ENCODE peak calls at places on chromosomes 7 and 10, in six cellular contexts. B is progenitor cell of endocrine pancreas, S is type B pancreatic cell, Q is psoas muscle, U is fibroblast of the aortic adventitia, I is breast epithelium. X is an unnamed sample.

GRCh38 chr10:47255866-47256265 is 44.1 kb upstream of the GDF10 start:
- DNase-seq in B (no peak), Q (no peak), S (no peak), I (no peak), U (no peak), X (no peak)

GRCh38 chr10:100570518-100570865 is 34.7 kb downstream of the HIF1AN start:
- DNase-seq in Q (no peak), I (no peak), B (no peak), U (no peak), S (peak), X (no peak)

GRCh38 chr7:32049599-32049998 is 20.6 kb downstream of the PDE1C start:
- DNase-seq in U (no peak), S (no peak), B (no peak), Q (no peak), I (no peak), X (no peak)

GRCh38 chr7:98360221-98361124 is 40.4 kb downstream of the BAIAP2L1 start:
- DNase-seq in B (no peak), U (no peak), I (no peak), Q (no peak), S (no peak), X (no peak)

GRCh38 chr7:74482629-74483401 is 29.1 kb downstream of the GTF2IRD1 start:
- DNase-seq in B (no peak), S (no peak), Q (peak), I (no peak), U (peak), X (no peak)

GRCh38 chr10:6327906-6328707 is 125.4 kb downstream of the PFKFB3 start:
- DNase-seq in U (no peak), Q (no peak), I (no peak), S (no peak), B (no peak), X (no peak)

GRCh38 chr10:28432210-28432676 is 100.7 kb upstream of the WAC start:
- DNase-seq in S (no peak), U (peak), Q (peak), B (peak), I (no peak), X (peak)

GRCh38 chr7:123366991-123367390 is 167.2 kb upstream of the SLC13A1 start:
- DNase-seq in U (no peak), B (no peak), I (no peak), Q (no peak), S (no peak), X (no peak)

GRCh38 chr7:80890391-80890790 is 28.5 kb downstream of the SEMA3C start:
- DNase-seq in I (no peak), Q (no peak), U (no peak), B (no peak), S (no peak), X (no peak)

GRCh38 chr7:106872763-106873162 is 7.7 kb downstream of the PIK3CG start:
- DNase-seq in I (no peak), Q (no peak), B (no peak), S (no peak), U (no peak), X (no peak)

GRCh38 chr7:24825931-24826661 is 68.8 kb upstream of the GSDME start:
- DNase-seq in B (no peak), S (no peak), I (no peak), U (peak), Q (no peak), X (no peak)

GRCh38 chr7:70093496-70093895 is 495.2 kb downstream of the AUTS2 start:
- DNase-seq in U (no peak), I (no peak), B (no peak), S (no peak), Q (no peak), X (no peak)

GRCh38 chr7:46786995-46787394 is 794.9 kb downstream of the TNS3 start:
- DNase-seq in Q (no peak), I (no peak), B (no peak), U (no peak), S (no peak), X (no peak)

GRCh38 chr10:104333728-104334373 is 4.4 kb downstream of the ITPRIP start:
- DNase-seq in B (no peak), U (no peak), S (no peak), Q (no peak), I (peak), X (no peak)

GRCh38 chr10:45265995-45266394 is 49.4 kb downstream of the OR13A1 start:
- DNase-seq in U (no peak), S (no peak), Q (no peak), I (no peak), B (no peak), X (no peak)

GRCh38 chr10:29163746-29164145 is 125.1 kb upstream of the LYZL1 start:
- DNase-seq in B (no peak), U (peak), Q (no peak), S (no peak), I (no peak), X (no peak)

GRCh38 chr7:7779888-7780287 is 61.5 kb upstream of the RPA3 start:
- DNase-seq in U (no peak), Q (no peak), S (no peak), I (no peak), B (no peak), X (no peak)

GRCh38 chr7:91957823-91958222 is 17.2 kb downstream of the AKAP9 start:
- DNase-seq in S (no peak), B (no peak), I (no peak), U (no peak), Q (no peak), X (no peak)

GRCh38 chr10:97425964-97426775 is at the start of gene PGAM1:
- DNase-seq in I (peak), S (peak), Q (peak), U (peak), B (peak), X (peak)

GRCh38 chr7:128197989-128198580 is 43.0 kb upstream of the LEP start:
- DNase-seq in Q (no peak), I (peak), S (no peak), U (no peak), B (no peak), X (no peak)
- TF ChIP-seq CTCF in Q (no peak), I (no peak), S (no peak), U (no peak), B (no peak), X (no peak)

GRCh38 chr10:64090865-64091264 is 569.7 kb downstream of the REEP3 start:
- DNase-seq in I (no peak), Q (no peak), B (no peak), U (no peak), S (no peak), X (no peak)

GRCh38 chr10:64089648-64090047 is 568.4 kb downstream of the REEP3 start:
- DNase-seq in B (no peak), I (no peak), S (no peak), Q (no peak), U (no peak), X (no peak)

GRCh38 chr10:64093304-64093703 is 572.1 kb downstream of the REEP3 start:
- DNase-seq in S (no peak), B (no peak), U (no peak), Q (no peak), I (no peak), X (no peak)

GRCh38 chr10:64093946-64094560 is 572.9 kb downstream of the REEP3 start:
- DNase-seq in I (no peak), S (no peak), U (no peak), B (no peak), Q (no peak), X (no peak)

GRCh38 chr10:64091889-64092288 is 570.7 kb downstream of the REEP3 start:
- DNase-seq in Q (no peak), B (no peak), I (no peak), U (no peak), S (no peak), X (no peak)
- TF ChIP-seq CTCF in Q (no peak), B (peak), I (no peak), U (no peak), S (peak), X (peak)

GRCh38 chr7:137998250-137998649 is 3.6 kb downstream of the CREB3L2 start:
- DNase-seq in B (no peak), Q (no peak), I (no peak), U (no peak), S (no peak), X (no peak)

GRCh38 chr7:137999496-138000080 is 2.3 kb downstream of the CREB3L2 start:
- DNase-seq in B (no peak), I (no peak), Q (no peak), U (no peak), S (no peak), X (no peak)

GRCh38 chr7:138002096-138002827 is 376 bp upstream of the CREB3L2 start:
- DNase-seq in I (peak), U (peak), Q (peak), S (peak), B (peak), X (peak)

GRCh38 chr7:138001529-138002095 is at the start of gene CREB3L2:
- DNase-seq in Q (peak), B (peak), S (peak), U (peak), I (peak), X (no peak)

DNA sequence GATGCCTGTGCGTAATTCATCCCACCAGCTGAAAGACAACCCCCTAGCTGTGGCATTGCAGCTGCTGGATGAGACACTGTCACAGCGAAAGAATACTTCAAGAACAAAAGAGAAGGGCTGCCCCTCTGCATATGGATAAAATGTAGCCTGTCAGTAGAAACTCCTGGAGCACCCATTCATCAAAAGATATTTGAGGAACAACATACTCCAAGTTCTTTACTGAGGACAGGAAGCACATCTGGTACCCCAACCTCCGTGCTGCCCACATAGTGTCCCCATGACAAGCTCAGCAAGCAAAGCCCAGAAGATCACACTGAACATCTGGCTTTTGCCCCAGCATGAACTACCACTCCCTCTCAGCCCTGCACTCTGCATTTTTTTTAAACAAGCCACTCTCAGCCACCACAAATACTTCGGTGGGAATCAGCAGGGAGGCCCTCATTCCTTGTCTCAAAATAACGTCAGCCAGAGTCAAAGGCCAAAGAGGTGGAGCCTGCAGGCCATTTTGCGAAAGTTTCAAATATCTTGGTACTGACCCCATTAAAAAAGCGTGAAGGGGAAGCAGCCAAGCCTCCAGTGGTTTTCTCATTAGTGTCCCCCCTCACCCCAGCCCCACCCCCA is 1.7 kb downstream of the CREB3L2 start:
- DNase-seq in U (peak), I (no peak), S (no peak), B (no peak), Q (peak), X (no peak)
- TF ChIP-seq CTCF in U (no peak), I (no peak), S (peak), B (no peak), Q (no peak), X (no peak)

DNA sequence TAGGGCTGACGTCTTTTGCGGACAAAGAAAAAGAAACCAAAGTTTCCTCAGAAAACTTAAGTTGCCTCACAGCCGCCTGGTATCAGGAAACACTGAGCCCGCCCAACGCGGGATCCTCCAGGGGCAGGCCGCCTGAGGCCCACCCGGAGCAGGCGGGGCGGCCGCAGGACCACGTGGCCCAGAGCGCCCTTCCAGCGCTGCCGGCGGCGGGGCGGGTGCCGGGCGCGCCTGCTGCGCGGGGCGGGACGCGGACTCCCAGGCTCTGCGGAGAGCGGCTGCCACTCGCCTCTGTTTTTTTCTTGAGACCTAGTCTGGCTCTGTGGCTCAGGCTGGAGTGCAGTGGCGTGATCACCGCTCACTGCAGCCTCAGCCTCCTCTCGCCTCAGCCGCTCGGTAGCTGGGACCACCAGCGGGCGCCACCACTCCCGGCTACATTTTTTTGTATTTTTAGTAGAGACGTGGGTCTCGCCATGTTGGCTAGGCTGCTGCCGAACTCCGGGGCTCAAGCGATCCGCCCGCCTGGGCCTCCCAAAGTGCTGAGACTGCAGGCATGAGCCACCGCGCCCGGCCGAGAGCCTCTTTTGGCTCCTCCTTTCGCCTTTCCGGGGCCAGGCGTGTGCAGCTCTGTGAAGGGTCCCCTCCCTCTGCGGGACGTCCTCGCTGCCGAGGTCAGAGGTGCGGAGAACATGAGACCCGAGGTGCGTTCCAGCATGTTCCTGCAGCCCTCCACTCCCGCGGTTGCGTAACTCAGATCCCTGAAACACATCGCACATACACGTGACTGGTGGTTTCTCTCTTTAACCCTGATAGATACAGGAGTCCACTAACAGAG is 11.6 kb upstream of the HNRNPF start:
- DNase-seq in B (peak), Q (peak), S (peak), U (peak), I (peak), X (peak)
- TF ChIP-seq CTCF in B (peak), Q (no peak), S (peak), U (peak), I (no peak), X (peak)

DNA sequence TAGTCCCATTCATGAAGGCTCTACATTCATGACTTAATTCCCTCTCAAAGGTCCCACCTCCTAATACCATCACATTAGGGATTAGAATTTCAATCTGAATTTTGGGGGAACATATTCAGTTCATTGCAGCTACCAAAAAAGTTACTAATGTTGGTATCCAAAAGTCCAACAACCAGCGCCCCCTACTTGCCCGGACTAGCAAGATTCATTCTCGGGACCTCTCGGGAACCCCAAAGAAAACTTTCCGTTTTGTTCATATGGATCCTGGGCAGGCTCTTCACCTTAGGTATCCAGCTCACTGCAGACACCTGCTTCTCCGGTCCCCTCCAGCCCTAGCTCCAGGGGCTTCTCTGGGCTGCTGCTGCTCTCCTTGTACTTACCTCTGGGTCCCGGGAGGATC is 8.9 kb upstream of the GRK5 start:
- DNase-seq in I (no peak), S (no peak), Q (no peak), B (no peak), U (no peak), X (peak)
- TF ChIP-seq CTCF in I (no peak), S (peak), Q (no peak), B (peak), U (peak), X (peak)

X was measured in GM10248.